ENCODE peak calls at places on chromosomes 3 and 15, in four cellular contexts. O, H, C and U are unnamed samples.

GRCh38 chr15:63874616-63875015 is 40.9 kb upstream of the HERC1 start:
- DNase-seq in O (no peak), H (no peak), C (no peak), U (no peak)

GRCh38 chr15:59292393-59292792 is 80.3 kb downstream of the MYO1E start:
- DNase-seq in O (peak; percentile 40), H (peak; percentile 50), C (no peak), U (no peak)

GRCh38 chr15:51080286-51080685 is 14.4 kb downstream of the TNFAIP8L3 start:
- DNase-seq in O (no peak), H (no peak), C (no peak), U (no peak)

GRCh38 chr3:8870134-8870533 is 93.1 kb downstream of the RAD18 start:
- DNase-seq in O (no peak), H (no peak), C (no peak), U (no peak)

GRCh38 chr3:60598668-60599067 is 652.6 kb downstream of the FHIT start:
- DNase-seq in O (no peak), H (no peak), C (no peak), U (no peak)

GRCh38 chr3:43759297-43759782 is 68.6 kb downstream of the ABHD5 start:
- DNase-seq in O (no peak), H (peak; percentile 39), C (peak; percentile 14), U (no peak)

GRCh38 chr3:23821858-23822257 is 16.1 kb downstream of the UBE2E1 start:
- DNase-seq in O (no peak), H (no peak), C (no peak), U (no peak)

GRCh38 chr15:76161153-76162049 is 101.6 kb downstream of the TMEM266 start:
- DNase-seq in O (peak; percentile 56), H (no peak), C (no peak), U (no peak)

GRCh38 chr15:50144342-50145120 is 25.5 kb upstream of the ATP8B4 start:
- DNase-seq in O (no peak), H (no peak), C (no peak), U (no peak)

GRCh38 chr3:134462236-134463059 is 23.3 kb downstream of the ANAPC13 start:
- DNase-seq in O (no peak), H (no peak), C (no peak), U (no peak)

GRCh38 chr3:34157491-34157890 is 359.1 kb downstream of the PDCD6IP start:
- DNase-seq in O (no peak), H (no peak), C (no peak), U (no peak)

GRCh38 chr3:31252216-31253185 is 280.2 kb upstream of the STT3B start:
- DNase-seq in O (no peak), H (no peak), C (no peak), U (no peak)

GRCh38 chr3:23390446-23390845 is 187.3 kb downstream of the UBE2E2 start:
- DNase-seq in O (no peak), H (no peak), C (no peak), U (no peak)

GRCh38 chr3:41681479-41681878 is 280.4 kb downstream of the ULK4 start:
- DNase-seq in O (no peak), H (peak; percentile 79), C (no peak), U (no peak)

GRCh38 chr3:129530331-129530761 is 1.9 kb downstream of the RHO start:
- DNase-seq in O (no peak), H (peak; percentile 75), C (no peak), U (no peak)

GRCh38 chr3:193446975-193447602 is 68.5 kb upstream of the ATP13A5 start:
- DNase-seq in O (no peak), H (no peak), C (no peak), U (no peak)

GRCh38 chr3:161314836-161315391 is 56.4 kb downstream of the SPTSSB start:
- DNase-seq in O (no peak), H (no peak), C (no peak), U (no peak)

DNA sequence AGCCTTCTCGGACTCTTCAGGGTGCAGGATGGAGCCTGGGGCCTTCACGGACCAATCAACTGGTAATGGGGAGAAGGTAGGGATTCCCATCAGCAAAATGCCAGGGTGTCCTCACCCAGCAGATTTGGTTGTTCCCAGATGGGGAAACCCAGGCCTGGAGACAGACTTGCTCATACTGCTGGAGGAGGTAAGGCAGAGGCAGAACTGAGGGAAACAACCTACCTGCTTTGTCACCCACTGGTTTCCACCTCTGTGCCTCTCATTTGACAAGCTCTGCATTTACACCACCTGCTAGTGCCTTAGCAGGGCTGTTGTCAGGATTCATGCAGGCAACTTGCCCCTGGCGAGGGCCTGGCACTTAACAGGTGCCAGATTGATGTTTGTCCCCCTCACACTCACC is 15.9 kb downstream of the RHCG start:
- DNase-seq in O (no peak), H (no peak), C (no peak), U (no peak)
- H3K27me3 ChIP-seq in O (no peaks in the 10 kb centered on the region), H (no peaks in the 10 kb centered on the region), C (peaks cover 8% of the 10 kb centered on the region), U (peaks cover 49% of the 10 kb centered on the region)

GRCh38 chr3:147903037-147903436 is 493.9 kb downstream of the ZIC1 start:
- DNase-seq in O (no peak), H (peak; percentile 26), C (no peak), U (no peak)

GRCh38 chr3:147906275-147906674 is 497.1 kb downstream of the ZIC1 start:
- DNase-seq in O (no peak), H (no peak), C (no peak), U (no peak)

GRCh38 chr3:147904421-147904820 is 495.3 kb downstream of the ZIC1 start:
- DNase-seq in O (no peak), H (no peak), C (no peak), U (no peak)
- H3K27ac ChIP-seq in O (no peak overlapping the region), H (no peak overlapping the region), C (no peak overlapping the region), U (no peak overlapping the region)

DNA sequence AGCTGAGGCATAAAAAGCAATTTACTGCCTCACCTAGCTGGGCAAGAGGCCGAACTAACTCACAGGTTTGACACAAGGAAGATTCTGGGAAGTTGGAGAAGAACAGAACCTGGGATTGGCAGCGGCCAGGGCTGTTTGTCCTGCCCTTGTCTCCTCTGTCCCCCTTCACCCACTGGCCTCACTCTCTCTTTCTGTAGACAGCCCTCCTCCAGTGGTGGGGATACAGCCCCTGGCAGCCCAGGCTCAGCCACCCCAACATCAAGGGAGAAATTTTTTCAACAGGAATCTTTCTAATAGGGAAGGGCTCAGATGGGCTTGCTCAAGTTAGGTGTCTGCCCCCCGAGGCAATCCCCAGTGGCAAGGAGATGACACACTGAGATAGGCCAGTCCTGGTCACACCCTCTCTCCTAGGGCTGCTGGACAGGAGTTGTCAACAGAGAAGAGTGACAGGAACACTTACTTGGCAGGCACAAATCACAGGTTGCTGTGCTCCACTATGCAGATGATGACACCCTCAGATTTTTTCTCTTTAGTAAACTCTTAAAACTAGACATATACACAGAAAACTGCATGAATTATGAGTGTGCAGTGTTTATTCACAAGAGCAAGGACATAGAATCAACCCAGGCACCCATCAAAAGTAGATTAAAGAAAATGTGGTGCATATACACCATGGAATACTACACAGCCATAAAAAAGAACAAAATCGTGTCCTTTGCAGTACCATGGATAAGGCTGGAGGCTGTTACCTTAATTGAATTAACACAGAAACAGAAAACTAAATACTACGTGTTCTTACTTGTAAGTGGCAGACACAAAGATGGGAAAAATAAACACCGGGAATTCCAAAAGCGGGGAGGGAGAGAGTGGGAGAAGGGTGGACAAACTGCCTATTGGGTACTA is 36.4 kb downstream of the PLA2G4D start:
- DNase-seq in O (no peak), H (no peak), C (no peak), U (no peak)
- H3K4me3 ChIP-seq in O (no peak overlapping the region), H (peak overlapping the region; percentile 46), C (no peak overlapping the region), U (no peak overlapping the region)

GRCh38 chr3:38030126-38031021 is 932 bp upstream of the PLCD1 start:
- DNase-seq in O (peak; percentile 50), H (no peak), C (no peak), U (no peak)
- H3K27me3 ChIP-seq in O (no peaks in the 10 kb centered on the region), H (peaks cover 63% of the 10 kb centered on the region), C (peaks cover 8% of the 10 kb centered on the region), U (no peaks in the 10 kb centered on the region)

GRCh38 chr3:184630861-184631260 is 69.3 kb downstream of the EPHB3 start:
- DNase-seq in O (no peak), H (no peak), C (no peak), U (no peak)
- H3K27ac ChIP-seq in O (no peak overlapping the region), H (no peak overlapping the region), C (no peak overlapping the region), U (no peak overlapping the region)

GRCh38 chr3:185253645-185254410 is at the start of gene EHHADH:
- DNase-seq in O (peak; percentile 88), H (peak; percentile 66), C (peak; percentile 55), U (peak; percentile 60)

GRCh38 chr3:185250247-185250646 is 3.6 kb downstream of the EHHADH start:
- DNase-seq in O (no peak), H (no peak), C (no peak), U (no peak)

GRCh38 chr3:185254799-185255198 is 950 bp upstream of the EHHADH start:
- DNase-seq in O (no peak), H (no peak), C (no peak), U (no peak)

DNA sequence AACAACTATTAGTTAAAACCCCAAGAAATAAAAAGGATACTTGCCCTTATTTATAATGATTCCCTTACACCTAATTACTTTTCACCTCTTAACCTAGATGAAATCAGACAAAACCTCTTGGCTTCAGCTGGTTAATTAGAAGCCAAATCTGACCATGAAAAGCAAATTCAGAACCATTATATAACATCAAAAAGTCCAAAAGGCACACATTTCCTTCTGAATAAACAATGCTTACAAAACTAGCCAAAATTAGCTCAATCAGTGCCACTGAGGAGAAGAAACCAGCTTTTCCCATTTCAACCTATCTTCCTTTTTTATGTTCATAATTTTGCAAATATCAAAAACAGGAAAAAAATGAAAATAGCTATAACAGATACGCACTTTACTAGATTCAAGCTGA is 3.2 kb downstream of the EHHADH start:
- DNase-seq in O (no peak), H (no peak), C (no peak), U (no peak)
- H3K4me3 ChIP-seq in O (no peak overlapping the region), H (no peak overlapping the region), C (no peak overlapping the region), U (no peak overlapping the region)